ENCODE peak calls at places on chromosomes 12 and 14, in four cellular contexts. Z is dorsolateral prefrontal cortex, P is WERI-Rb-1, W is tibial nerve. A is an unnamed sample.

GRCh38 chr14:44988694-44989093 is 26.7 kb downstream of the TOGARAM1 start:
- DNase-seq in P (peak), W (no peak), Z (no peak), A (no peak)

GRCh38 chr14:56136571-56137498 is 18.6 kb downstream of the PELI2 start:
- DNase-seq in Z (no peak), W (no peak), P (no peak), A (no peak)

GRCh38 chr12:106188249-106188648 is 49.5 kb upstream of the NUAK1 start:
- DNase-seq in Z (no peak), W (no peak), P (no peak), A (no peak)

GRCh38 chr12:119804011-119804641 is 73.0 kb downstream of the CIT start:
- DNase-seq in Z (peak), W (no peak), P (peak), A (peak)

GRCh38 chr12:11545438-11546330 is 103.8 kb upstream of the ETV6 start:
- DNase-seq in W (no peak), P (no peak), Z (no peak), A (peak)

GRCh38 chr14:68451676-68452387 is 341.0 kb downstream of the ZFP36L1 start:
- DNase-seq in W (peak), Z (no peak), P (no peak), A (no peak)

GRCh38 chr12:77760271-77761025 is 70.2 kb upstream of the NAV3 start:
- DNase-seq in Z (no peak), P (no peak), W (no peak), A (no peak)

GRCh38 chr12:82708507-82708906 is 21.8 kb downstream of the TMTC2 start:
- DNase-seq in Z (peak), P (no peak), W (no peak), A (peak)

GRCh38 chr14:37270629-37271028 is 72.9 kb downstream of the MIPOL1 start:
- DNase-seq in Z (no peak), W (no peak), P (no peak), A (no peak)

GRCh38 chr14:33647385-33647786 is 303.5 kb downstream of the EGLN3 start:
- DNase-seq in Z (no peak), P (no peak), W (no peak), A (no peak)

GRCh38 chr14:68659021-68659931 is 133.6 kb downstream of the ZFP36L1 start:
- DNase-seq in Z (no peak), P (peak), W (no peak), A (no peak)

GRCh38 chr14:55889124-55889523 is 229.1 kb upstream of the PELI2 start:
- DNase-seq in Z (no peak), W (no peak), P (no peak), A (no peak)

GRCh38 chr12:38905480-38906351 is at the start of gene CPNE8:
- DNase-seq in W (peak), Z (peak), P (peak), A (peak)

GRCh38 chr12:112025808-112026375 is 12.7 kb downstream of the ERP29 start:
- DNase-seq in P (no peak), W (no peak), Z (no peak), A (no peak)

GRCh38 chr12:47867496-47867941 is 37.3 kb downstream of the VDR start:
- DNase-seq in Z (no peak), W (no peak), P (no peak), A (no peak)

GRCh38 chr14:21026251-21026987 is 1.6 kb upstream of the NDRG2 start:
- DNase-seq in W (peak), Z (peak), P (no peak), A (no peak)

GRCh38 chr12:42865282-42865681 is 275.7 kb upstream of the PRICKLE1 start:
- DNase-seq in P (no peak), Z (no peak), W (no peak), A (no peak)

GRCh38 chr14:30180219-30180618 is 252.6 kb upstream of the PRKD1 start:
- DNase-seq in W (no peak), Z (no peak), P (no peak), A (no peak)

DNA sequence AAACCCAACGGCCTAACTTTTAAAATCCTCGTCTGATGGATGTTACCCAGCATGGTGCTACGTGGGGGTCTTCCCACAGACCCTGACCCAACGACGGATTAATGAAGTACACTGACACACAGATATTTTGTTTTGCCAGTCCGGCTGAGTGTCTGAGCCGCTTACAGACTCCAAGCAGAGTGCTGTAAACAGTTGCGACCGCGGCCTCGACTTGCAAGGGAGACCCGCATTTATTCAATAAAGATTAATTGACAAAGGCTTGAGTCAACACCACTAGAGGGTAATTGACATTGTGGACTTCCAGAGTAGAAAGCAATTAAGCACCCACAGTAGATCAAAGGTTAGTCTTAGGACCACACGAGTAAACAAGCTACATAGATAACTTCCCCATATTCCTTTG is 1042.4 kb downstream of the AACS start:
- DNase-seq in W (no peak), Z (no peak), P (no peak), A (no peak)
- H3K27ac ChIP-seq in W (no peak), Z (no peak), P (no peak), A (no peak)

GRCh38 chr12:25496098-25496587 is 56.9 kb downstream of the LMNTD1 start:
- DNase-seq in Z (no peak), P (no peak), W (no peak), A (no peak)
- H3K27ac ChIP-seq in Z (no peak), P (no peak), W (no peak), A (peak)

DNA sequence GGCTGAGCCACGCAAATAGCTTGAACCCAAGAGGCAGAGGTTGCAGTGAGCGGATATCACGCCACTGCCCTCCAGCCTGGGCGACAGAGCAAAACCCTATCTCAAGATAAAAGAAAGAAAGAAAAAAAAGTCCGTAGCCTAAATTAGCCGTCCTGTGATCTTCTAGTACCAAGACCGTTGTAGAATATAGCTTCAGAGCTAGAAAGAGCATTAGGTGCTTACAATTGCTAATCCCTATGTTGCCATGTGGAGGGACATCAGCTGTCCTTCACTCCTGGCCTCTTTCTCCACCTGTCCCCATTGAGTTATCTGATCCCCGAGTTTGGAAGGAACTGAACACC is 1.2 kb downstream of the CDKN3 start:
- DNase-seq in W (no peak), Z (no peak), P (peak), A (no peak)
- H3K27ac ChIP-seq in W (no peak), Z (no peak), P (peak), A (no peak)

GRCh38 chr12:3557136-3557697 is 66.2 kb downstream of the PRMT8 start:
- DNase-seq in W (no peak), Z (no peak), P (no peak), A (no peak)

GRCh38 chr12:3559601-3560294 is 68.7 kb downstream of the PRMT8 start:
- DNase-seq in Z (no peak), W (no peak), P (no peak), A (no peak)

GRCh38 chr12:3558854-3559253 is 67.9 kb downstream of the PRMT8 start:
- DNase-seq in P (no peak), W (no peak), Z (no peak), A (no peak)

GRCh38 chr12:3557791-3558190 is 66.8 kb downstream of the PRMT8 start:
- DNase-seq in P (no peak), W (no peak), Z (no peak), A (no peak)

GRCh38 chr12:3558255-3558654 is 67.3 kb downstream of the PRMT8 start:
- DNase-seq in P (no peak), Z (no peak), W (no peak), A (no peak)
- H3K27ac ChIP-seq in P (no peak), Z (no peak), W (no peak), A (no peak)

GRCh38 chr12:57727758-57728395 is 10.7 kb downstream of the AGAP2 start:
- DNase-seq in W (no peak), Z (no peak), P (no peak), A (no peak)
- H3K27ac ChIP-seq in W (no peak), Z (peak), P (no peak), A (no peak)

DNA sequence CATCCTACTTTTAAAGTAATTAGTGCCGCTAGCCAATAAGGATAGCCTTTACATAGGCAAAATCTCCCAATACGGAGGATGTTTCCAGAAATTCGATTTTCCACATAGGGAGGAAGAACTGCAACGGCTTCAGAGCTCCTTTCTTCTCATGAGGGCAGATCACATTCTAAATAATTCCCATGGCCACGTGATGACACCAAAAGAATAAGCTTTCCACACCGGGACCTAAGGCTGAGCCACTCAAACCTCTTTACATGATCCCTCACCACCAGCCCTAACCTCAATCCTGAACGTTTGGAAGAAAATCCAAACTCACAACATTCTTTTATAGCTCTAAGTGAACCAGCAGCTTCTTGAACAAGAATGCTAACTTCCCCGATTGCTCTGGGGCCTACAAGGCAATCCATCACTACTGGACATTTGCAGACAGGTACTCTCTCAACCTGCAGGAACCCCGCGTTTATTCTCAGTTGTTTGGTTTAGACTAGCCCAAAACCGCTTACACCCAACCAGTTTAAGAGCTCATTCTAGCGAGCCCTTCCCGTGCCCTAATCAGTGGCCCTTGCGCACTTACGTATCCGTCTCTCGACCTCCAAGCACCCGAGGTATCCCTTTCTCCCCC is 879 bp downstream of the CAPRIN2 start:
- DNase-seq in Z (peak), P (no peak), W (no peak), A (peak)
- H3K27ac ChIP-seq in Z (peak), P (peak), W (peak), A (peak)

GRCh38 chr12:8057291-8057690 is 8.9 kb downstream of the C3AR1 start:
- DNase-seq in P (no peak), W (no peak), Z (no peak), A (no peak)
- H3K27ac ChIP-seq in P (no peak), W (peak), Z (no peak), A (no peak)

DNA sequence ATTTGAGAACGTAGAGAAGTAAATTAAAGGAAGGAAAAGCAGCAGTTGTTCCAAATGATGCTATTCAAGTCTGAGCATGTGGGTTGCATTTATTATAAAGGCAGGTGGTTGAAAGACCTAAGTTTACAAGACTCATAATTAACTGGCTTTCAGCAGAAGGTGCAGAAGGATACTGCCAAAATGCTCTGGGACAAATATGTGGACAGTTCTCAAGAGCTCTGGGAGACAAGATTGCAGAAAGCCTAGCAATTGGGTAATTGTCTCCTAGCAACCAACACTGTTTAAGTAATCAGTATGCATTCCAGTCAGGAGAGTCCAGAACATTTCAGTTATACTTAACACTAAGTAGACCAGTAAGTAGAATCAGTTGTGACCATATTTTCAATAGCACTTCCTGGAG is 131.5 kb downstream of the GPR135 start:
- DNase-seq in P (no peak), W (no peak), Z (no peak), A (no peak)
- H3K27ac ChIP-seq in P (no peak), W (peak), Z (peak), A (peak)

DNA sequence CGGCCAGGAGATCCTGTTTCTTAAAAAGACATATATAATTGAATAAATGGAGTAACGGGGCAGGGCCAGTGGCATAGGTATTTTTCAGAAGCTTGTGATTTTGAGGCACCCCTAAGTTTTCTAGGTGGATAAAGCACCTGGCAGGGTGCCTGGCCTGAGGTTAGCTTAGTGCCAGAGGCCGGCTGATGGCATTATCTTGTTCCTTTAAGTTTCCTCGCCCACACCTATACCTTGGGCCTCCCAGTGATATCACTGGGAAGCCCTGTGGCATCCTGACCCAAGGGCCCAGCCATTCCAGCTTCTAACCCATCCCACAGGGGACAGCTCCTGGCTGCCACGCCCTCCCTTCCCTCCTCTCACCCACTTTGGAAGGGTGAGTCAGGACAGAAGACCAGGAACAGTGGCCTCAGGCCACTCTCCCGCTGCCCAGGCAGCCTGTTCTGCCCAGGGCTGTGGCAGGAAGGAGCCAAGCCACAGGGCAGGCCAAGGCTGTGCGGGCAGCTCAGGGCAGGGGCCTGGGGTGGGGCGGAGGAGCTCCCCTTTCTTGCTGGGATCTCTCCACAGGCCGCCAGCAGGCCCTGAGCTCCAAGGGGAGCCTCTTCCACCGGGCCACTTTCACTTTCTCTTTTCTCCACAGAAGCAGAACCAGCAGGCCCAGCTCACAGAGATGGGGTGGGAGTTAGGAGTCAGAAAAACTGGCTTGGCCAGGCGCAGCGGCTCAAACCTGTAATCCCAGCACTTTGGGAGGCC is 75.1 kb downstream of the IRF2BPL start:
- DNase-seq in Z (no peak), W (peak), P (no peak), A (peak)
- H3K27ac ChIP-seq in Z (peak), W (peak), P (no peak), A (peak)

DNA sequence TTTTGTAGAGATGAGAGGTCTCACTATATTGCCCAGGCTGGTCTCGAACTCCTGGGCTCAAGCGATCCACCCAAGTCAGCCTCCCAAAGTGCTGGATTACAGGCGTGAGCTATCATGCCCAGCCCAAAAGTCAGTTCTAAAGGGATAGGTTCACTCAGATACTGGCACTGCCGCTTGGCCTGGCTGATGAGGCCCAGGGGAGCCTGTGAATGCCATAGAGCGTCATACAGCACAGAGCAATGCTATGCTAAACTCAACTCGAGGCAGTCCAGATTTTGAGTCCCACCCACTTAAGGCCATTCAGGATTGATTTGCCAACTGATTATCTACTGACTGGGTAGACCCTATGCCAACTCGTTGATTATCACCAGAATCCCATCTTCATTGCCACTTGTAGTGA is 179.4 kb downstream of the ESR2 start:
- DNase-seq in Z (no peak), W (no peak), P (no peak), A (no peak)
- H3K27ac ChIP-seq in Z (no peak), W (no peak), P (no peak), A (no peak)

A was measured in SK-N-SH.